ENCODE peak calls at places on chromosomes 2 and 18, in nine cellular contexts. K is A549; N is tibial artery; B is CD8-positive, alpha-beta memory T cell; X is fibroblast of lung; R is neural progenitor cell; J is heart right ventricle; V is body of pancreas; G is vagina. D is an unnamed sample. For H3K4me1, the result is how much of the 10 kb centered on the place peaks cover.

GRCh38 chr18:56570971-56571370 is 67.4 kb downstream of the TXNL1 start:
- DNase-seq in K (no peak), N (no peak), B (no peak), X (no peak), R (no peak), J (no peak), V (no peak), G (no peak), D (no peak)

GRCh38 chr2:192499476-192499875 is 304.7 kb upstream of the TMEFF2 start:
- DNase-seq in K (no peak), N (no peak), B (no peak), X (peak), R (no peak), J (no peak), V (no peak), G (no peak), D (no peak)

GRCh38 chr2:236730393-236730792 is 160.8 kb downstream of the ACKR3 start:
- DNase-seq in K (no peak), N (no peak), B (no peak), X (no peak), R (no peak), J (peak), V (no peak), G (no peak), D (no peak)

GRCh38 chr2:136117391-136117841 is 533 bp downstream of the CXCR4 start:
- DNase-seq in K (peak), N (no peak), B (peak), X (peak), R (peak), J (peak), V (no peak), G (no peak), D (peak)

GRCh38 chr2:152359573-152360363 is 24.8 kb downstream of the FMNL2 start:
- DNase-seq in K (no peak), N (no peak), B (no peak), X (peak), R (no peak), J (no peak), V (no peak), G (no peak), D (no peak)

GRCh38 chr18:62659698-62660097 is 55.6 kb upstream of the PHLPP1 start:
- DNase-seq in K (no peak), N (no peak), B (no peak), X (no peak), R (peak), J (no peak), V (no peak), G (no peak), D (no peak)

GRCh38 chr2:114550895-114551793 is 108.7 kb downstream of the DPP10 start:
- DNase-seq in K (peak), N (peak), B (no peak), X (peak), R (peak), J (peak), V (peak), G (no peak), D (peak)

GRCh38 chr2:119011162-119011909 is 69.3 kb downstream of the MARCO start:
- DNase-seq in K (peak), N (no peak), B (no peak), X (peak), R (peak), J (peak), V (peak), G (peak), D (no peak)

GRCh38 chr2:190318931-190319556 is 582 bp downstream of the HIBCH start:
- DNase-seq in K (no peak), N (no peak), B (no peak), X (peak), R (peak), J (no peak), V (no peak), G (no peak), D (peak)

GRCh38 chr2:12412898-12413305 is 303.8 kb upstream of the TRIB2 start:
- DNase-seq in K (no peak), N (no peak), B (no peak), X (peak), R (no peak), J (no peak), V (no peak), G (no peak), D (no peak)

GRCh38 chr2:238922435-238922834 is 74.5 kb downstream of the TWIST2 start:
- DNase-seq in K (no peak), N (no peak), B (no peak), X (no peak), R (no peak), J (no peak), V (no peak), G (no peak), D (no peak)

GRCh38 chr2:10036095-10036879 is 7.1 kb upstream of the KLF11 start:
- DNase-seq in K (peak), N (peak), B (peak), X (peak), R (peak), J (peak), V (peak), G (no peak), D (peak)

GRCh38 chr2:64640153-64641044 is 13.3 kb downstream of the SERTAD2 start:
- DNase-seq in K (no peak), N (no peak), B (no peak), X (no peak), R (no peak), J (no peak), V (no peak), G (no peak), D (no peak)
- H3K4me1 ChIP-seq in K (half or more), N (under half), B (half or more), X (under half), R (half or more), J (under half), V (under half), G (half or more), D (half or more)

GRCh38 chr2:27265536-27265870 is 2.7 kb upstream of the SLC30A3 start:
- DNase-seq in K (no peak), N (no peak), B (no peak), X (no peak), R (no peak), J (no peak), V (no peak), G (no peak), D (no peak)
- H3K4me1 ChIP-seq in K (under half), N (under half), B (under half), X (under half), R (under half), J (under half), V (under half), G (under half), D (under half)

DNA sequence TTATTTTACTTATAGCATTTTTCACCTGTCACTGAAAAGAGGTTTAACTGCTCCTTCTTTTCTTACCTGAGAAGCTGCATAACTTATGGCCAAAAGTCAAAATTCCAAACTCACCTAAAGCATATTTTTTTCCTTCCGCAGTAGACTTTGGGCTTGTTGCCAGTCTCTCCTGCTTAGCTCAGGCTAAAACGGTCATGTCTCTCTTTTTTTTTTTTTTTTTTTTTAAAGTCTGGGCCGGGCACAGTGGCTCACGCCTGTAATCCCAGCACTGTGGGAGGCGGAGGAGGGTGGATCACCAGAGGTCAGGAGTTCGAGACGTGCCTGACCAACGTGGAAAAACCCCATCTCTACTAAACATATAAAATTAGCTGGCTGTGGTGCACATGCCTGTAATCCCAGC is 113.5 kb downstream of the RTN4 start:
- DNase-seq in K (no peak), N (no peak), B (no peak), X (no peak), R (no peak), J (no peak), V (peak), G (no peak), D (no peak)
- H3K4me1 ChIP-seq in K (under half), N (under half), B (under half), X (under half), R (under half), J (under half), V (under half), G (under half), D (under half)

GRCh38 chr2:7904319-7904718 is 777.5 kb upstream of the ID2 start:
- DNase-seq in K (no peak), N (no peak), B (no peak), X (no peak), R (no peak), J (no peak), V (no peak), G (no peak), D (no peak)

GRCh38 chr2:7902251-7902765 is 779.5 kb upstream of the ID2 start:
- DNase-seq in K (no peak), N (no peak), B (no peak), X (no peak), R (no peak), J (no peak), V (no peak), G (no peak), D (no peak)

GRCh38 chr2:7899241-7899640 is 782.6 kb upstream of the ID2 start:
- DNase-seq in K (no peak), N (no peak), B (no peak), X (no peak), R (no peak), J (no peak), V (no peak), G (no peak), D (no peak)

GRCh38 chr2:7899923-7900322 is 781.9 kb upstream of the ID2 start:
- DNase-seq in K (no peak), N (no peak), B (no peak), X (no peak), R (no peak), J (no peak), V (no peak), G (no peak), D (no peak)

DNA sequence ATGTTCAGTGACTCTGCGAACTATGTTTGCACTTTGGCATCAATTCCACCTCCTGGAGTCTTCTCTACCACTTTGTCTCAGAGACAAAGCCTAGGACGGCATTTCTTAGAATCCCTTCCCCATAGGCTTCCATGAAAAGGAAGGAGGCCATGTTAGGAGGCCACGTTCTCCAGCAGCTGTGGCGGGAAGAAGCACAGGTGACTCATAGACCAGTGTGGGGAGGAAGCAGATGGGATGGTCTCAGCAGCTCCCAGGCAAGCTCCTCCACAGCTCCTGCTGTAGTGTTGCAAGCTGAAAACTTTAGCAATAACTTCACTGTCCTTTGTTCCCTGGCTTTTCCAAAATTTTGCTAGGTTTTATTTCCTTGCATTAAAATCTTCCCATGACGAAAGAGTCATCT is 781.3 kb upstream of the ID2 start:
- DNase-seq in K (no peak), N (no peak), B (no peak), X (no peak), R (no peak), J (no peak), V (peak), G (no peak), D (no peak)
- H3K4me1 ChIP-seq in K (under half), N (under half), B (under half), X (under half), R (under half), J (under half), V (under half), G (under half), D (under half)